ENCODE peak calls at places on chromosomes 12 and 14, in four cellular contexts. R, Y, P and D are unnamed samples.

GRCh38 chr12:1918081-1918874 is at the start of gene CACNA2D4:
- DNase-seq in R (no peak), Y (peak), P (no peak), D (no peak)

GRCh38 chr12:81221681-81222080 is 143.8 kb downstream of the ACSS3 start:
- DNase-seq in R (peak), Y (no peak), P (no peak), D (no peak)

GRCh38 chr12:109582636-109583035 is 9.0 kb downstream of the MVK start:
- DNase-seq in R (no peak), Y (no peak), P (no peak), D (no peak)

GRCh38 chr14:90575781-90576180 is 179.0 kb downstream of the CALM1 start:
- DNase-seq in R (peak), Y (no peak), P (no peak), D (no peak)

GRCh38 chr14:100849432-100849831 is 23.5 kb downstream of the MEG3 start:
- DNase-seq in R (no peak), Y (no peak), P (no peak), D (no peak)

GRCh38 chr14:59159169-59159568 is 29.3 kb upstream of the DAAM1 start:
- DNase-seq in R (no peak), Y (no peak), P (no peak), D (no peak)

GRCh38 chr12:33614630-33615029 is 175.0 kb upstream of the SYT10 start:
- DNase-seq in R (no peak), Y (no peak), P (no peak), D (no peak)

GRCh38 chr12:132633398-132633797 is 14.8 kb downstream of the P2RX2 start:
- DNase-seq in R (no peak), Y (no peak), P (no peak), D (no peak)

GRCh38 chr12:122749569-122750332 is 2.9 kb upstream of the DENR start:
- DNase-seq in R (no peak), Y (no peak), P (no peak), D (no peak)

GRCh38 chr12:124413915-124414314 is 119.0 kb downstream of the RFLNA start:
- DNase-seq in R (no peak), Y (no peak), P (no peak), D (no peak)

GRCh38 chr14:64611358-64612020 is 61.7 kb downstream of the PPP1R36 start:
- DNase-seq in R (peak), Y (no peak), P (no peak), D (no peak)

GRCh38 chr12:116306536-116306935 is 29.0 kb upstream of the MED13L start:
- DNase-seq in R (no peak), Y (no peak), P (no peak), D (no peak)

GRCh38 chr12:131603106-131604033 is 107.5 kb upstream of the SFSWAP start:
- DNase-seq in R (no peak), Y (no peak), P (no peak), D (no peak)

GRCh38 chr14:35374273-35374681 is 30.3 kb downstream of the NFKBIA start:
- DNase-seq in R (peak), Y (no peak), P (no peak), D (no peak)

GRCh38 chr12:3107954-3108353 is 30.8 kb downstream of the TSPAN9 start:
- DNase-seq in R (no peak), Y (no peak), P (no peak), D (no peak)

GRCh38 chr14:76113691-76114090 is 38.0 kb upstream of the GPATCH2L start:
- DNase-seq in R (no peak), Y (no peak), P (no peak), D (no peak)

GRCh38 chr12:63317880-63318279 is 166.9 kb upstream of the AVPR1A start:
- DNase-seq in R (no peak), Y (no peak), P (no peak), D (no peak)

GRCh38 chr12:19893514-19893913 is 454.2 kb downstream of the AEBP2 start:
- DNase-seq in R (no peak), Y (no peak), P (no peak), D (no peak)

GRCh38 chr12:94587266-94588241 is 62.8 kb downstream of the TMCC3 start:
- DNase-seq in R (no peak), Y (no peak), P (no peak), D (no peak)

GRCh38 chr14:99546230-99546879 is 57.7 kb downstream of the CCDC85C start:
- DNase-seq in R (no peak), Y (no peak), P (no peak), D (no peak)

GRCh38 chr12:62211510-62211909 is 48.7 kb upstream of the USP15 start:
- DNase-seq in R (no peak), Y (no peak), P (no peak), D (no peak)

GRCh38 chr12:102571889-102572288 is 91.5 kb upstream of the IGF1 start:
- DNase-seq in R (no peak), Y (no peak), P (no peak), D (no peak)

GRCh38 chr14:70642313-70643235 is 858 bp downstream of the TTC9 start:
- DNase-seq in R (peak), Y (peak), P (no peak), D (no peak)

GRCh38 chr14:63174760-63175191 is 29.5 kb upstream of the RHOJ start:
- DNase-seq in R (peak), Y (no peak), P (no peak), D (no peak)

GRCh38 chr14:99215277-99215676 is 56.7 kb downstream of the BCL11B start:
- DNase-seq in R (no peak), Y (no peak), P (no peak), D (no peak)